ENCODE peak calls at places on chromosome 21, in seven cellular contexts. H is endothelial cell, F is SK-N-SH, C is B cell, E is A549, X is coronary artery, S is cardiac fibroblast. B is an unnamed sample.

GRCh38 chr21:39314155-39315027 is 959 bp upstream of the BRWD1 start:
- DNase-seq in S (peak; percentile 71), H (peak; percentile 61), X (no peak), E (peak; percentile 10), C (no peak), F (no peak), B (no peak)

GRCh38 chr21:27536319-27536718 is 569.4 kb upstream of the ADAMTS5 start:
- DNase-seq in X (no peak), C (no peak), E (no peak), S (peak; percentile 73), H (no peak), F (no peak), B (no peak)

GRCh38 chr21:35641271-35642016 is 418.9 kb downstream of the SETD4 start:
- DNase-seq in E (no peak), H (no peak), F (no peak), C (no peak), S (peak; percentile 65), X (no peak), B (no peak)

GRCh38 chr21:17777321-17777720 is 41.8 kb downstream of the C21orf91 start:
- DNase-seq in H (no peak), C (no peak), E (no peak), F (no peak), X (no peak), S (no peak), B (no peak)

GRCh38 chr21:31161157-31161556 is 122.9 kb upstream of the KRTAP19-8 start:
- DNase-seq in X (no peak), C (no peak), H (no peak), S (no peak), E (no peak), F (peak; percentile 44), B (no peak)

GRCh38 chr21:42744520-42745445 is 91.4 kb downstream of the PDE9A start:
- DNase-seq in F (no peak), X (no peak), H (no peak), E (no peak), S (no peak), C (no peak), B (no peak)

GRCh38 chr21:36663033-36663855 is 35.7 kb upstream of the SIM2 start:
- DNase-seq in X (no peak), E (no peak), C (no peak), F (no peak), S (peak; percentile 21), H (no peak), B (no peak)

GRCh38 chr21:38800924-38801744 is 4.6 kb upstream of the ETS2 start:
- DNase-seq in H (no peak), F (no peak), E (no peak), S (no peak), X (no peak), C (no peak), B (no peak)

GRCh38 chr21:30256100-30256499 is 26.6 kb downstream of the KRTAP24-1 start:
- DNase-seq in C (no peak), F (no peak), X (no peak), S (no peak), H (no peak), E (no peak), B (no peak)

GRCh38 chr21:21740207-21740606 is 742.0 kb downstream of the NCAM2 start:
- DNase-seq in X (no peak), F (no peak), C (no peak), H (no peak), E (no peak), S (no peak), B (no peak)

GRCh38 chr21:42818328-42818749 is 61.0 kb downstream of the WDR4 start:
- DNase-seq in F (peak; percentile 58), S (peak; percentile 66), C (peak; percentile 69), H (peak; percentile 61), X (peak; percentile 59), E (no peak), B (peak; percentile 56)

GRCh38 chr21:27715131-27715530 is 748.2 kb upstream of the ADAMTS5 start:
- DNase-seq in F (no peak), C (no peak), X (no peak), H (no peak), E (no peak), S (no peak), B (no peak)

GRCh38 chr21:17911628-17912027 is 92.5 kb upstream of the C21orf91 start:
- DNase-seq in C (no peak), X (no peak), E (no peak), F (no peak), S (peak; percentile 22), H (no peak), B (no peak)

GRCh38 chr21:42571391-42572150 is 57.9 kb downstream of the SLC37A1 start:
- DNase-seq in X (no peak), S (no peak), H (no peak), C (no peak), F (no peak), E (no peak), B (no peak)

GRCh38 chr21:36688324-36688723 is 10.6 kb upstream of the SIM2 start:
- DNase-seq in X (no peak), E (no peak), C (no peak), H (no peak), S (no peak), F (no peak), B (no peak)

GRCh38 chr21:36122977-36123376 is 11.9 kb upstream of the CBR3 start:
- DNase-seq in C (no peak), E (no peak), H (no peak), X (no peak), S (peak; percentile 34), F (no peak), B (no peak)

GRCh38 chr21:37565530-37566223 is 199.1 kb downstream of the DYRK1A start:
- DNase-seq in F (no peak), E (no peak), H (no peak), S (peak; percentile 15), C (no peak), X (no peak), B (no peak)

GRCh38 chr21:38223893-38224540 is 32.8 kb upstream of the KCNJ15 start:
- DNase-seq in E (no peak), H (no peak), C (peak; percentile 4), S (peak; percentile 57), X (no peak), F (no peak), B (no peak)

GRCh38 chr21:23930565-23930964 is 1676.7 kb downstream of the MRPL39 start:
- DNase-seq in H (no peak), X (no peak), F (no peak), E (no peak), C (no peak), S (no peak), B (no peak)

GRCh38 chr21:23939369-23940065 is 1667.8 kb downstream of the MRPL39 start:
- DNase-seq in H (no peak), S (no peak), F (no peak), X (no peak), C (no peak), E (no peak), B (no peak)

GRCh38 chr21:23936991-23937390 is 1670.3 kb downstream of the MRPL39 start:
- DNase-seq in F (no peak), X (no peak), S (no peak), H (no peak), E (no peak), C (peak; percentile 13), B (no peak)

DNA sequence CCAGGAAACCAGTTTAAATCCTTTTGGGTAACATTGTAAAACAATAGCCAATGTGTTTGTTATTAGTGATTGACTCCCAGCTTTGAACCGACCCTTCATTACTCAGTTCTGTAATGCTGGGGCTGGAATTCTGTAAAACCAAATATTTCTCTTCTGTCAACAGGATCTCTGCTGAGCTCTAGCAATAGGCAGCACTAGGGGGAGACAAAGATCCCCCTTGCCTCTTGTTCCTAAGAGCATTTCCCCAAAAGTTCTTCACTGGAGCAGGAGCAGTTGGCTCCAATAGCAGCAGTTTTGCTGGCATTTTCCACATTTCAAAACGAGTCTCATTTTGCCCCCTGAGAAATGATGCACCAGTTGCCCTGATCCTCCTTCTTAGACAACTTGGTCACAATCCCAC is 1671.1 kb downstream of the MRPL39 start:
- DNase-seq in E (no peak), X (no peak), H (no peak), C (peak; percentile 15), S (peak; percentile 44), F (peak; percentile 39), B (no peak)
- TF ChIP-seq CTCF in E (no peak), X (no peak), H (no peak), C (peak; percentile 30), S (peak; percentile 54), F (peak; percentile 70), B (no peak)

DNA sequence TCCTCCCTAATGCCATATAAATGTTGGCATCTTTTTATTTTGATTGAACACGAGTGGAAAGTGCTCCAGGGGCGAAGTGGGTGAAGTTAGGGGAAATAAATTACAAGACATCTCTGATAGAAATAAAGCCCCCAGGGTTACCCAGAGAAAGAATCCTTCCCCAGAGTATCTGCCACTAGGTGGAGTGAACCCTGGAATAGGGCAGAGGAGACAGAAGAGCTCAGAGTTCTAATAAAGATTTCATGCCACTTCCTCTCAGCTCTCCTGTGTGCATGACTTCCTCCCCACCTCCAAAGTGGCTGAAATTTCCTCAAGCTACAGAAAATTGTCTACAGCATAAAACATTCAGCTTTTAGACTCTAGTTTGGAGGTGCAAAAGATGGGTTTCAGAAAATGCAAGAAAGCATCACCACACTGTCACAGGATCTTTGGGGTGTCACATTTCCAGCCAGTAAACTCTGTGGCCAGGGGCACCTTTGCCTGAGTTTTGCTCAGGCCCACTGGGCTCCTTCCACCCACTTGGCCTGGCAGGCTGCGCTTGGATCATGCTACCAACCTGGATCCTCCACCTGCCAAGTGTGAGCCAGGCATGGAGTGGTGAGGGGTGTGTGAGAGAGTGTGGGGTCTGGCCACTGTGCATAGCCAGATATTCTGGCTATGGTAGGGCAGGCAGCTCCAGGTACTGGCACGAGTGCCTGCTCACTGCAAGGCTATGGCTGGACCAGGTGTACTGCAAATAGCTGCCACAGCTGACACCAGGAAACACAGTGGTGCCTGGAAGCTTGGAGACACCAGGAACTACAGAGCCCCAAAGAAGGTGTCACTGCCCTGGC is 208.8 kb upstream of the USP25 start:
- DNase-seq in X (no peak), H (no peak), F (peak; percentile 8), C (no peak), S (peak; percentile 5), E (no peak), B (no peak)
- TF ChIP-seq CTCF in X (no peak), H (no peak), F (peak; percentile 46), C (no peak), S (peak; percentile 35), E (no peak), B (peak; percentile 18)

GRCh38 chr21:41560701-41561158 is 52.8 kb upstream of the TMPRSS2 start:
- DNase-seq in E (no peak), H (no peak), S (no peak), F (no peak), X (no peak), C (no peak), B (no peak)
- TF ChIP-seq CTCF in E (no peak), H (no peak), S (no peak), F (no peak), X (no peak), C (no peak), B (no peak)

DNA sequence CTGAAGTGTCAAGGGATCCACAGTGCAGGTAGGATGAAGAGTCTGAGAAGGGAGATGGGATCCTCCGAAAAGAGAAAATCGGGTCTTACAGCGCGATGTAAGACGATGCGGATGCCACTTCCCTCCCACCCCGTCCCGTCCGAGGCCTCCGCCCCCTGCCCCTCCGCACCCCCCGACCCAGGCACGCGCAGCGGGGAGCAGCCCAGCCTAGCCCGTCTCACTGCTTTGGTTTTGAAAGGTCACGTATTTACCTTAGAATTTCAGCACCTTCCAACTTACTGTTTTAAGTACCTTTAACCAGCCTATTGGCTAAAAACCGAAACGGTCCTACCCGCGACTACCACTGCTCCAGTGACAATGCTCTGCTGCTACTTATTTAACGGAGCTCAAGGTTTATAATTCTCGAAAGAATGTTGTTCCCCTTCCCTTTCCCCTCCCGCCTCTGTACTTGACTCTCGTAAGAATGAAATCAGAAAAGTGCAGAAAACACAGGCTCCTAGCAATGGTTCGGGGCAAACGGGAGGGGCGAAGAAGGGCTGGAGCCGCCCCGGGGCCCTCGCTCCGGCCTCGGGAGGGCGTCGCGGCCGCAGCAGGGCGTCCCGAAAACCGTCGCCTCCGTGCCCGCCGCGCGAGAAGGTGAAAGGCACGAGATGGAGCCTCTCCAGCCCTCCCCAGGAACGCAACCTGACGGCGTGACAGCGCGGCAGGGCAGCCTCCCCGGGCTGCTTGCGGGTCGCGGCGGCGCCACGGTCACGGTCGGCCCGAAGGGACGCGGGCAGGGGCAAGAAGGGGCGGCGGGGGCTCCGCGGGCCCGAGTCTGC is 706 bp downstream of the TMEM50B start:
- DNase-seq in E (no peak), F (peak; percentile 69), S (peak; percentile 34), C (peak; percentile 71), H (peak; percentile 43), X (peak; percentile 75), B (no peak)
- TF ChIP-seq CTCF in E (no peak), F (peak; percentile 32), S (no peak), C (no peak), H (no peak), X (peak; percentile 14), B (no peak)